ENCODE peak calls at places on chromosomes 5 and 9, in five cellular contexts. M, Y, O, R and F are unnamed samples.

GRCh38 chr5:56659991-56660390 is 155.4 kb upstream of the MAP3K1 start:
- DNase-seq in M (no peak), Y (peak), O (no peak), R (peak), F (peak)

GRCh38 chr5:169426674-169427250 is 125.8 kb upstream of the SLIT3 start:
- DNase-seq in M (no peak), Y (no peak), O (no peak), R (no peak), F (peak)

GRCh38 chr9:114275246-114275994 is 47.5 kb upstream of the ORM1 start:
- DNase-seq in M (no peak), Y (no peak), O (no peak), R (no peak), F (no peak)

GRCh38 chr5:77724934-77725333 is 51.2 kb downstream of the TBCA start:
- DNase-seq in M (no peak), Y (no peak), O (no peak), R (no peak), F (no peak)

GRCh38 chr5:135353952-135354721 is 44.9 kb downstream of the MACROH2A1 start:
- DNase-seq in M (no peak), Y (no peak), O (no peak), R (peak), F (peak)

GRCh38 chr5:172769598-172770373 is 1.2 kb downstream of the DUSP1 start:
- DNase-seq in M (peak), Y (no peak), O (peak), R (no peak), F (peak)

GRCh38 chr5:943201-943873 is 50.7 kb downstream of the TRIP13 start:
- DNase-seq in M (no peak), Y (no peak), O (no peak), R (no peak), F (no peak)

GRCh38 chr9:108057421-108058136 is 568.0 kb upstream of the KLF4 start:
- DNase-seq in M (no peak), Y (no peak), O (no peak), R (no peak), F (no peak)

GRCh38 chr5:87541033-87541432 is 128.3 kb upstream of the CCNH start:
- DNase-seq in M (peak), Y (peak), O (peak), R (peak), F (peak)